ENCODE peak calls at places on chromosomes 2 and 18, in four cellular contexts. One of them, this sample, is unnamed.

GRCh38 chr2:230713331-230714121 is 884 bp downstream of the CAB39 start:
- DNase-seq in H9: peak
- DNase-seq in IMR-90: no peak
- DNase-seq in H1: peak
- DNase-seq in this sample: peak

GRCh38 chr2:82959677-82960076 is 1499.4 kb downstream of the SUCLG1 start:
- DNase-seq in H9: no peak
- DNase-seq in IMR-90: no peak
- DNase-seq in H1: no peak
- DNase-seq in this sample: no peak

GRCh38 chr18:57110295-57110694 is 36.6 kb upstream of the BOD1L2 start:
- DNase-seq in H9: no peak
- DNase-seq in IMR-90: no peak
- DNase-seq in H1: no peak
- DNase-seq in this sample: no peak

GRCh38 chr2:105574796-105575344 is 169.8 kb upstream of the NCK2 start:
- DNase-seq in H9: no peak
- DNase-seq in IMR-90: no peak
- DNase-seq in H1: no peak
- DNase-seq in this sample: no peak

GRCh38 chr2:219476605-219477578 is 21.8 kb upstream of the GMPPA start:
- DNase-seq in H9: peak
- DNase-seq in IMR-90: no peak
- DNase-seq in H1: peak
- DNase-seq in this sample: peak

GRCh38 chr2:199455533-199456382 is 2.0 kb downstream of the SATB2 start:
- DNase-seq in H9: peak
- DNase-seq in IMR-90: peak
- DNase-seq in H1: peak
- DNase-seq in this sample: peak

GRCh38 chr18:63951302-63951705 is 2.2 kb downstream of the HMSD start:
- DNase-seq in H9: no peak
- DNase-seq in IMR-90: peak
- DNase-seq in H1: no peak
- DNase-seq in this sample: no peak

GRCh38 chr2:215454519-215454918 is 18.7 kb upstream of the FN1 start:
- DNase-seq in H9: no peak
- DNase-seq in IMR-90: no peak
- DNase-seq in H1: no peak
- DNase-seq in this sample: peak

GRCh38 chr2:63903003-63903402 is 61.3 kb downstream of the UGP2 start:
- DNase-seq in H9: no peak
- DNase-seq in IMR-90: peak
- DNase-seq in H1: no peak
- DNase-seq in this sample: no peak

GRCh38 chr2:100615471-100615870 is 52.7 kb downstream of the PDCL3 start:
- DNase-seq in H9: no peak
- DNase-seq in IMR-90: no peak
- DNase-seq in H1: no peak
- DNase-seq in this sample: no peak

GRCh38 chr18:36496022-36496421 is 198.5 kb downstream of the FHOD3 start:
- DNase-seq in H9: no peak
- DNase-seq in IMR-90: no peak
- DNase-seq in H1: peak
- DNase-seq in this sample: no peak

GRCh38 chr18:61951396-61951795 is 58.6 kb upstream of the RNF152 start:
- DNase-seq in H9: no peak
- DNase-seq in IMR-90: no peak
- DNase-seq in H1: no peak
- DNase-seq in this sample: no peak

GRCh38 chr2:233417282-233417681 is 63.0 kb downstream of the DGKD start:
- DNase-seq in H9: no peak
- DNase-seq in IMR-90: no peak
- DNase-seq in H1: no peak
- DNase-seq in this sample: no peak

GRCh38 chr2:147989809-147990403 is 30.6 kb downstream of the ORC4 start:
- DNase-seq in H9: no peak
- DNase-seq in IMR-90: peak
- DNase-seq in H1: no peak
- DNase-seq in this sample: peak

GRCh38 chr2:203077458-203077857 is 62.8 kb downstream of the NBEAL1 start:
- DNase-seq in H9: no peak
- DNase-seq in IMR-90: peak
- DNase-seq in H1: no peak
- DNase-seq in this sample: no peak

GRCh38 chr2:170073288-170073687 is 104.7 kb upstream of the MYO3B start:
- DNase-seq in H9: no peak
- DNase-seq in IMR-90: peak
- DNase-seq in H1: no peak
- DNase-seq in this sample: no peak

GRCh38 chr2:25236736-25237135 is 68.4 kb upstream of the POMC start:
- DNase-seq in H9: no peak
- DNase-seq in IMR-90: no peak
- DNase-seq in H1: no peak
- DNase-seq in this sample: no peak

GRCh38 chr18:48806551-48807261 is 144.1 kb downstream of the SMAD7 start:
- DNase-seq in H9: peak
- DNase-seq in IMR-90: no peak
- DNase-seq in H1: peak
- DNase-seq in this sample: peak

GRCh38 chr2:40511661-40512213 is 59.8 kb upstream of the SLC8A1 start:
- DNase-seq in H9: no peak
- DNase-seq in IMR-90: peak
- DNase-seq in H1: no peak
- DNase-seq in this sample: peak

GRCh38 chr2:190277234-190278112 is 42.2 kb downstream of the HIBCH start:
- DNase-seq in H9: no peak
- DNase-seq in IMR-90: peak
- DNase-seq in H1: no peak
- DNase-seq in this sample: peak

GRCh38 chr2:126048719-126049118 is 607.2 kb upstream of the GYPC start:
- DNase-seq in H9: no peak
- DNase-seq in IMR-90: no peak
- DNase-seq in H1: no peak
- DNase-seq in this sample: no peak

GRCh38 chr2:233022561-233022960 is 9.5 kb upstream of the NGEF start:
- DNase-seq in H9: no peak
- DNase-seq in IMR-90: no peak
- DNase-seq in H1: no peak
- DNase-seq in this sample: no peak

GRCh38 chr2:85660725-85661124 is 7.3 kb downstream of the SFTPB start:
- DNase-seq in H9: no peak
- DNase-seq in IMR-90: no peak
- DNase-seq in H1: no peak
- DNase-seq in this sample: no peak

GRCh38 chr2:164065038-164065437 is 329.2 kb upstream of the FIGN start:
- DNase-seq in H9: no peak
- DNase-seq in IMR-90: no peak
- DNase-seq in H1: no peak
- DNase-seq in this sample: no peak

GRCh38 chr2:233059797-233060499 is at the start of gene INPP5D:
- DNase-seq in H9: no peak
- DNase-seq in IMR-90: no peak
- DNase-seq in H1: no peak
- DNase-seq in this sample: no peak

GRCh38 chr18:35029103-35029502 is 12.1 kb upstream of the MAPRE2 start:
- DNase-seq in H9: no peak
- DNase-seq in IMR-90: peak
- DNase-seq in H1: no peak
- DNase-seq in this sample: no peak

GRCh38 chr18:79692886-79693285 is 13.3 kb downstream of the CTDP1 start:
- DNase-seq in H9: no peak
- DNase-seq in IMR-90: no peak
- DNase-seq in H1: no peak
- DNase-seq in this sample: no peak

GRCh38 chr2:146992057-146992456 is 852.8 kb upstream of the ACVR2A start:
- DNase-seq in H9: no peak
- DNase-seq in IMR-90: peak
- DNase-seq in H1: no peak
- DNase-seq in this sample: no peak

GRCh38 chr18:60675801-60676200 is 303.2 kb upstream of the MC4R start:
- DNase-seq in H9: no peak
- DNase-seq in IMR-90: no peak
- DNase-seq in H1: no peak
- DNase-seq in this sample: no peak

GRCh38 chr2:240926516-240927389 is 20.6 kb downstream of the CROCC2 start:
- DNase-seq in H9: peak
- DNase-seq in IMR-90: peak
- DNase-seq in H1: peak
- DNase-seq in this sample: no peak

GRCh38 chr18:68699043-68699442 is 15.9 kb downstream of the TMX3 start:
- DNase-seq in H9: no peak
- DNase-seq in IMR-90: peak
- DNase-seq in H1: no peak
- DNase-seq in this sample: no peak

GRCh38 chr2:216211141-216211540 is 102.0 kb downstream of the XRCC5 start:
- DNase-seq in H9: no peak
- DNase-seq in IMR-90: no peak
- DNase-seq in H1: no peak
- DNase-seq in this sample: peak

GRCh38 chr18:36828157-36828629 is 609 bp downstream of the TPGS2 start:
- DNase-seq in H9: peak
- DNase-seq in IMR-90: peak
- DNase-seq in H1: no peak
- DNase-seq in this sample: peak

GRCh38 chr18:23135679-23136325 is 517 bp downstream of the CABLES1 start:
- DNase-seq in H9: no peak
- DNase-seq in IMR-90: no peak
- DNase-seq in H1: no peak
- DNase-seq in this sample: peak

DNA sequence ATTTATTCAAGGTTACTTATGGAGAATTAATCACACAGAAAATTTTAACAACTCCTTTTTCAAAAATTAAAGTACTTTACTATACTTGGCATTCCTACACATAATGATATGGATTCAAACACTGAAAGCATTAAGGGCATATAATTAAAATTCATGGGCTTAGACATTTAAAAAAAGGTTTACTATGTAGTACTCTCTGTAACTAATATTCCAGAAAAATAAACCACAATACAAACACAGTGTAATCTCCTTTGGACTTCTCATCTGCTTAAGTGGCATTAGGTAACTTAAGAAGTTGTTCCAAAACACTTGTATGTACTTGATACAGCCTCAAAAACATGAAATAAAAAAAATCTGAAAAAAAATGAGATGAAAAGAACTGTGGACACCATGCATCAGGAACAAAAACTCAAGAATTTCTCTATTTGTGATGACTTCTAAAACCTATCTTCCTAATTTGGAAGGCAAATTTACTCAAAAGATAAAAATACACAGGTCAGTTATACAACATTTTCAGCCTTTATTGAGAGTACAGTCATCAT is 21.0 kb downstream of the C1D start:
- DNase-seq in H9: no peak
- DNase-seq in IMR-90: no peak
- DNase-seq in H1: no peak
- DNase-seq in this sample: no peak
- H4K5ac ChIP-seq in H9: no peak
- H4K5ac ChIP-seq in IMR-90: no peak
- H4K5ac ChIP-seq in H1: no peak
- H4K5ac ChIP-seq in this sample: no peak

GRCh38 chr2:50649626-50650397 is 382.1 kb downstream of the NRXN1 start:
- DNase-seq in H9: no peak
- DNase-seq in IMR-90: peak
- DNase-seq in H1: no peak
- DNase-seq in this sample: no peak
- H3K9ac ChIP-seq in H9: no peak
- H3K9ac ChIP-seq in IMR-90: no peak
- H3K9ac ChIP-seq in H1: no peak
- H3K9ac ChIP-seq in this sample: no peak

GRCh38 chr2:97651114-97651513 is 5.3 kb downstream of the COX5B start:
- DNase-seq in H9: no peak
- DNase-seq in IMR-90: no peak
- DNase-seq in H1: peak
- DNase-seq in this sample: no peak

GRCh38 chr2:97646977-97647376 is 1.1 kb downstream of the COX5B start:
- DNase-seq in H9: no peak
- DNase-seq in IMR-90: no peak
- DNase-seq in H1: peak
- DNase-seq in this sample: no peak

GRCh38 chr2:97645700-97646629 is at the start of gene COX5B:
- DNase-seq in H9: peak
- DNase-seq in IMR-90: peak
- DNase-seq in H1: peak
- DNase-seq in this sample: peak

GRCh38 chr2:97644023-97644717 is 1.7 kb upstream of the COX5B start:
- DNase-seq in H9: no peak
- DNase-seq in IMR-90: no peak
- DNase-seq in H1: peak
- DNase-seq in this sample: no peak

GRCh38 chr2:97645112-97645699 is 656 bp upstream of the COX5B start:
- DNase-seq in H9: peak
- DNase-seq in IMR-90: no peak
- DNase-seq in H1: peak
- DNase-seq in this sample: peak
- H3K4ac ChIP-seq in H9: no peak
- H3K4ac ChIP-seq in IMR-90: peak
- H3K4ac ChIP-seq in H1: peak
- H3K4ac ChIP-seq in this sample: no peak

GRCh38 chr2:128003463-128003862 is 24.4 kb downstream of the SAP130 start:
- DNase-seq in H9: no peak
- DNase-seq in IMR-90: no peak
- DNase-seq in H1: no peak
- DNase-seq in this sample: no peak

GRCh38 chr2:128004509-128004908 is 23.4 kb downstream of the SAP130 start:
- DNase-seq in H9: no peak
- DNase-seq in IMR-90: no peak
- DNase-seq in H1: no peak
- DNase-seq in this sample: no peak

DNA sequence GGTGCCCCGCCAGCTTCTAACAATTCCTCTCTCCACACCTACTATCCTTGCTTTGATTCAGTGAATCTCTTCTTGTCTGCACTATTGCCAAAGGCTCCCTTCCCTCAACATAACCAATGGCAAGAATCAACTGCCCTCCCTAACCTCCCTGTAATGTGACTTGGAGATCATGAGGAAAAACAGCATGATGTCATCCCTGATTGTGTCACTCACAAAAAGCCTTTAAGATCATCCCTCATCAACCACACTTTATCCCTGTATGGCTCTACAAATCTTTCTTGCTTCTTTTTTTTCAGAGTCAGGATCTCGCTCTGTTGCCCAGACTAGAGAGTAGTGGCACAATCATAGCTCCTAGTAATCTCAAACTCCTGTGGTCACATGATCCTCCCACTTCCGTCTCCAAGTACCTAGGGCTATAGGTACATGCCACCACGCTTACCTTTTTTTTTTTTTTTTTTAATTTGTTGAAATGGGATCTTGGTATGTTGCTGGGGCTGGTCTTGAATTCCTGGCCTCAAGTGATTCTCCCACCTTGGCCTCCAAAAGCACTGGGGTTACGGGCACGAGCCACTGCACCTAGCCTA is 19.7 kb downstream of the SAP130 start:
- DNase-seq in H9: no peak
- DNase-seq in IMR-90: no peak
- DNase-seq in H1: no peak
- DNase-seq in this sample: no peak
- H4K5ac ChIP-seq in H9: no peak
- H4K5ac ChIP-seq in IMR-90: no peak
- H4K5ac ChIP-seq in H1: no peak
- H4K5ac ChIP-seq in this sample: no peak